ENCODE peak calls at places on chromosomes 7 and 10, in five cellular contexts. Y, S, Q, U and K are unnamed samples.

GRCh38 chr10:86594535-86594934 is 59.8 kb upstream of the OPN4 start:
- DNase-seq in Y (no peak), S (no peak), Q (no peak), U (no peak), K (peak; percentile 69)

GRCh38 chr7:105531797-105532671 is at the start of gene RINT1:
- DNase-seq in Y (peak; percentile 93), S (peak; percentile 81), Q (peak; percentile 74), U (peak; percentile 92), K (peak; percentile 90)

GRCh38 chr7:155590215-155591023 is 44.1 kb upstream of the CNPY1 start:
- DNase-seq in Y (peak; percentile 45), S (peak; percentile 32), Q (no peak), U (no peak), K (peak; percentile 68)

GRCh38 chr10:75860009-75860408 is 428.6 kb downstream of the LRMDA start:
- DNase-seq in Y (no peak), S (no peak), Q (no peak), U (peak; percentile 67), K (no peak)

GRCh38 chr10:34641913-34642558 is 173.1 kb downstream of the PARD3 start:
- DNase-seq in Y (no peak), S (no peak), Q (no peak), U (no peak), K (no peak)

GRCh38 chr10:126373137-126373536 is 15.1 kb downstream of the ADAM12 start:
- DNase-seq in Y (no peak), S (no peak), Q (no peak), U (no peak), K (no peak)

GRCh38 chr7:43119371-43120069 is 7.1 kb downstream of the HECW1 start:
- DNase-seq in Y (no peak), S (no peak), Q (no peak), U (no peak), K (peak; percentile 20)

GRCh38 chr10:62638062-62638477 is 166.4 kb upstream of the ADO start:
- DNase-seq in Y (no peak), S (no peak), Q (no peak), U (no peak), K (no peak)

GRCh38 chr10:26441491-26442214 is 3.5 kb downstream of the APBB1IP start:
- DNase-seq in Y (no peak), S (no peak), Q (peak; percentile 27), U (no peak), K (peak; percentile 69)

GRCh38 chr7:23242935-23243334 is 3.6 kb upstream of the GPNMB start:
- DNase-seq in Y (no peak), S (no peak), Q (no peak), U (no peak), K (no peak)